ENCODE peak calls at places on chromosome 21, in nine cellular contexts. O, B, R, S, G, Z, K, N and Y are unnamed samples.
A peak's percentile ranks its signal among the peaks of the same experiment; 100 is the strongest.

GRCh38 chr21:37622755-37623543 is 256.4 kb downstream of the DYRK1A start:
- DNase-seq in O (no peak), B (no peak), R (no peak), S (no peak), G (no peak), Z (no peak), K (no peak), N (no peak), Y (no peak)

GRCh38 chr21:33036430-33037162 is 10.9 kb downstream of the OLIG2 start:
- DNase-seq in O (no peak), B (peak; percentile 81), R (peak; percentile 18), S (peak; percentile 5), G (no peak), Z (no peak), K (peak; percentile 21), N (peak; percentile 45), Y (peak; percentile 76)

GRCh38 chr21:28537371-28538079 is 455.2 kb downstream of the LTN1 start:
- DNase-seq in O (no peak), B (peak; percentile 98), R (no peak), S (no peak), G (no peak), Z (no peak), K (peak; percentile 97), N (no peak), Y (no peak)

GRCh38 chr21:37582613-37583012 is 216.0 kb downstream of the DYRK1A start:
- DNase-seq in O (no peak), B (peak; percentile 69), R (no peak), S (peak; percentile 87), G (no peak), Z (no peak), K (peak; percentile 20), N (no peak), Y (peak; percentile 63)

GRCh38 chr21:34844924-34845238 is 176.1 kb downstream of the CLIC6 start:
- DNase-seq in O (no peak), B (no peak), R (no peak), S (no peak), G (no peak), Z (no peak), K (no peak), N (no peak), Y (no peak)

GRCh38 chr21:30227128-30227527 is 11.2 kb upstream of the CLDN8 start:
- DNase-seq in O (no peak), B (no peak), R (no peak), S (peak; percentile 56), G (no peak), Z (no peak), K (no peak), N (no peak), Y (no peak)

GRCh38 chr21:38985423-38986378 is 180.0 kb downstream of the ETS2 start:
- DNase-seq in O (peak; percentile 27), B (peak; percentile 26), R (peak; percentile 72), S (peak; percentile 100), G (peak; percentile 51), Z (peak; percentile 9), K (peak; percentile 89), N (peak; percentile 56), Y (peak; percentile 99)

GRCh38 chr21:38920631-38921398 is 115.1 kb downstream of the ETS2 start:
- DNase-seq in O (no peak), B (peak; percentile 31), R (no peak), S (no peak), G (no peak), Z (no peak), K (peak; percentile 45), N (no peak), Y (peak; percentile 74)

GRCh38 chr21:29610960-29611359 is 312.2 kb downstream of the BACH1 start:
- DNase-seq in O (no peak), B (no peak), R (no peak), S (no peak), G (no peak), Z (no peak), K (peak; percentile 25), N (no peak), Y (no peak)

GRCh38 chr21:41770901-41771624 is 4.2 kb upstream of the RIPK4 start:
- DNase-seq in O (no peak), B (no peak), R (no peak), S (no peak), G (no peak), Z (no peak), K (no peak), N (no peak), Y (no peak)

GRCh38 chr21:44537930-44538911 is 1.8 kb downstream of the KRTAP10-1 start:
- DNase-seq in O (no peak), B (no peak), R (no peak), S (no peak), G (no peak), Z (no peak), K (no peak), N (no peak), Y (no peak)

GRCh38 chr21:42144679-42145568 is 73.8 kb downstream of the UMODL1 start:
- DNase-seq in O (no peak), B (no peak), R (no peak), S (no peak), G (no peak), Z (no peak), K (no peak), N (no peak), Y (no peak)